ENCODE peak calls at places on chromosomes 6 and 20, in ten cellular contexts. T is transverse colon, A is aorta, Y is SK-N-SH, L is neural progenitor cell, J is IMR-90, D is GM23248, Z is H9, X is Peyer's patch, Q is stomach. V is an unnamed sample.
A peak's percentile ranks its signal among the peaks of the same experiment; 100 is the strongest.

GRCh38 chr6:118650500-118651281 is 700 bp downstream of the CEP85L start:
- DNase-seq in T (peak; percentile 44), A (peak; percentile 65), Y (peak; percentile 77), L (peak; percentile 69), J (peak; percentile 48), D (peak; percentile 78), Z (peak; percentile 59), X (peak; percentile 59), Q (peak; percentile 44), V (peak; percentile 19)

GRCh38 chr6:124870611-124871201 is 91.5 kb upstream of the RNF217 start:
- DNase-seq in T (no peak), A (no peak), Y (peak; percentile 8), L (peak; percentile 43), J (peak; percentile 64), D (peak; percentile 74), Z (no peak), X (no peak), Q (no peak), V (peak; percentile 7)

GRCh38 chr20:57006411-57007170 is 259.9 kb downstream of the BMP7 start:
- DNase-seq in T (no peak), A (no peak), Y (no peak), L (peak; percentile 80), J (no peak), D (peak; percentile 30), Z (no peak), X (no peak), Q (no peak), V (no peak)

GRCh38 chr20:44990425-44990824 is 24.1 kb downstream of the STK4 start:
- DNase-seq in T (no peak), A (no peak), Y (no peak), L (no peak), J (no peak), D (peak; percentile 71), Z (no peak), X (no peak), Q (no peak), V (no peak)

GRCh38 chr6:88008821-88009220 is 38.8 kb upstream of the SPACA1 start:
- DNase-seq in T (no peak), A (no peak), Y (no peak), L (no peak), J (no peak), D (peak; percentile 29), Z (no peak), X (no peak), Q (no peak), V (peak; percentile 55)

GRCh38 chr6:32196682-32197616 is 4.5 kb upstream of the GPSM3 start:
- DNase-seq in T (peak; percentile 40), A (peak; percentile 64), Y (peak; percentile 70), L (peak; percentile 29), J (peak; percentile 12), D (peak; percentile 45), Z (peak; percentile 54), X (no peak), Q (no peak), V (no peak)

GRCh38 chr6:166398348-166398747 is 15.6 kb upstream of the MPC1 start:
- DNase-seq in T (no peak), A (no peak), Y (no peak), L (no peak), J (no peak), D (no peak), Z (no peak), X (no peak), Q (no peak), V (no peak)

GRCh38 chr6:163720005-163720404 is 305.5 kb downstream of the QKI start:
- DNase-seq in T (no peak), A (no peak), Y (no peak), L (no peak), J (no peak), D (no peak), Z (no peak), X (no peak), Q (no peak), V (no peak)

GRCh38 chr6:169452117-169452868 is 198.6 kb upstream of the THBS2 start:
- DNase-seq in T (peak; percentile 58), A (peak; percentile 88), Y (peak; percentile 57), L (no peak), J (peak; percentile 97), D (peak; percentile 98), Z (no peak), X (no peak), Q (peak; percentile 79), V (no peak)

GRCh38 chr6:84752118-84752850 is 12.1 kb downstream of the TBX18 start:
- DNase-seq in T (no peak), A (no peak), Y (no peak), L (no peak), J (no peak), D (no peak), Z (no peak), X (no peak), Q (no peak), V (no peak)
- H3K27ac ChIP-seq in T (no peak overlapping the region), A (no peak overlapping the region), Y (no peak overlapping the region), L (no peak overlapping the region), J (no peak overlapping the region), D (no peak overlapping the region), Z (no peak overlapping the region), X (no peak overlapping the region), Q (no peak overlapping the region), V (no peak overlapping the region)

GRCh38 chr20:62818592-62819493 is 2.0 kb downstream of the COL9A3 start:
- DNase-seq in T (peak; percentile 56), A (peak; percentile 75), Y (peak; percentile 92), L (no peak), J (peak; percentile 9), D (peak; percentile 24), Z (no peak), X (no peak), Q (peak; percentile 81), V (no peak)

GRCh38 chr20:62817975-62818591 is 1.2 kb downstream of the COL9A3 start:
- DNase-seq in T (no peak), A (no peak), Y (no peak), L (no peak), J (no peak), D (no peak), Z (no peak), X (no peak), Q (no peak), V (no peak)

GRCh38 chr20:62820962-62821725 is 4.3 kb downstream of the COL9A3 start:
- DNase-seq in T (no peak), A (no peak), Y (no peak), L (no peak), J (no peak), D (no peak), Z (no peak), X (no peak), Q (no peak), V (no peak)

GRCh38 chr20:62820208-62820961 is 3.5 kb downstream of the COL9A3 start:
- DNase-seq in T (no peak), A (no peak), Y (no peak), L (no peak), J (no peak), D (no peak), Z (no peak), X (no peak), Q (peak; percentile 62), V (no peak)

GRCh38 chr20:62819494-62820174 is 2.8 kb downstream of the COL9A3 start:
- DNase-seq in T (no peak), A (no peak), Y (no peak), L (no peak), J (peak; percentile 50), D (peak; percentile 66), Z (no peak), X (no peak), Q (no peak), V (no peak)
- H3K4me1 ChIP-seq in T (peaks cover 26% of the 10 kb centered on the region), A (no peaks in the 10 kb centered on the region), Y (peaks cover 21% of the 10 kb centered on the region), L (peaks cover 34% of the 10 kb centered on the region), J (peaks cover 20% of the 10 kb centered on the region), D (no peaks in the 10 kb centered on the region), Z (no peaks in the 10 kb centered on the region), X (peaks cover 50% of the 10 kb centered on the region), Q (peaks cover 68% of the 10 kb centered on the region), V (peaks cover 3% of the 10 kb centered on the region)

DNA sequence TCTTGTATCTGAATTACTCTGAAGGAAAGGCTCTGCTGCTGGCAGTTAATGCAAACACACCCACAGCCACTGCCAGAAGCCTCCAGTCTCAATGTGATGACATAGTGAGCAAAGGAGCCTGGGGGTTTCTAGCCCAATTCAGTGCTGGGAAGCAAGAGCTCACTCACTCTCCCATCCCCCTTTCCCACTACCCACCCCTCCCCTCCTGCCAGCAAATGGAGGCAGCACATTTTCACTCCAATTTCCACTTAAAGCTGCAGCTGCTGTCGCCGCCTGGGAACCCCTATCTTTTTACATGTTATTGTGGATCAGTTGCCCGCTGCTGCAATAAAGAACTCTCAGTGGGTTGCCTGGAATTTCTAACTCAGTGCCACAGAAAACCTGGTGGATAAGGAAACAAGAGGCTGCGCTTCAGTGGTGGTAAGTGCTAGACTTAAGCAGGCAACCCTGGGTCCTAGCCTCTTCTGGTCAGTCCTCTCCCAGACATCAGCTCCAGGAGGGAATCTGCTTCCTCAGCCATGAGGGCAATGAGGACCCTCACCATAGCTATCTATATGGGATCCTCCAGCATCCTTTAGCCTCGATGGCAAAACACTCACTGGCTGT is 490.6 kb upstream of the SULF2 start:
- DNase-seq in T (no peak), A (no peak), Y (peak; percentile 16), L (peak; percentile 65), J (no peak), D (no peak), Z (no peak), X (no peak), Q (no peak), V (no peak)
- H3K27ac ChIP-seq in T (no peak overlapping the region), A (no peak overlapping the region), Y (no peak overlapping the region), L (peak overlapping the region; percentile 53), J (no peak overlapping the region), D (no peak overlapping the region), Z (no peak overlapping the region), X (no peak overlapping the region), Q (no peak overlapping the region), V (no peak overlapping the region)

DNA sequence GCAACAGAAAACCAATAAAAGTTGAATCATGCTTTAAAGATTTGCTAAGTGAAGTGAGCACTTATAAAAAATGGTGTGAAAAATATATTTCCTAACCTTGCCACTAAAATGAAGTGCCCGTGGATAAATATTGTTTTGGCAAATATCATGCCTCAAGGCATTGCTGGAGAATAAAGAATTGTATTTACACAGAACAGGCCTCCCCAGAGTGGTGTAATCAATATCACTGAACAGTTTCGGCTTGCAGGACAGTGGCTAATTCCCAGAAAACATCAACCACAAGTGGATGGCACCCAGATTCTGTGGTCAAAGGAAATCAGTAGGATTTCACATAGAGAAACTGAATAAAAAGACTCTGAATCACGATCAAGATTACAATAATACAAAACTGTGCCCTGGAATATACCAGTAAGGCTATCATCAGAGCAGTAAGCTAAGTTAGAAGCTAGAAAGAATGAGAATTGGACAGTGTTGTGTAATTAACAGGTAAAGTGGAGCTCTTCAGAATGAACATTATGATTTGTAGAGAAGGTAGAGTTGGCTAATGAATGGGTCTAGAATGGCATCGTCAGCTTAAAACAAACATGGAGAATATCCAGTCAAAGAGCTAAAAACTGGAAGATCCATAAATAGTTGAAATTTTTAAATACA is 1026.9 kb upstream of the ADGRB3 start:
- DNase-seq in T (no peak), A (no peak), Y (no peak), L (no peak), J (no peak), D (no peak), Z (no peak), X (no peak), Q (no peak), V (no peak)
- H3K4me1 ChIP-seq in T (no peaks in the 10 kb centered on the region), A (no peaks in the 10 kb centered on the region), Y (no peaks in the 10 kb centered on the region), L (no peaks in the 10 kb centered on the region), J (no peaks in the 10 kb centered on the region), D (no peaks in the 10 kb centered on the region), Z (no peaks in the 10 kb centered on the region), X (no peaks in the 10 kb centered on the region), Q (no peaks in the 10 kb centered on the region), V (no peaks in the 10 kb centered on the region)